ENCODE peak calls at places on chromosomes 6 and 20, in five cellular contexts. K is A549, Y is IMR-90, B is HepG2, A is K562. L is an unnamed sample.

GRCh38 chr6:51855310-51856082 is 231.9 kb downstream of the PKHD1 start:
- DNase-seq in B (peak), A (peak), Y (peak), K (peak), L (no peak)

GRCh38 chr20:47298624-47299023 is 57.9 kb downstream of the ZMYND8 start:
- DNase-seq in B (no peak), Y (no peak), K (no peak), A (no peak), L (no peak)

GRCh38 chr20:53903652-53903987 is 166.8 kb downstream of the BCAS1 start:
- DNase-seq in Y (no peak), K (no peak), B (no peak), A (no peak), L (no peak)

GRCh38 chr6:95091823-95092436 is 485.4 kb upstream of the MANEA start:
- DNase-seq in Y (peak), B (peak), A (no peak), K (peak), L (no peak)

GRCh38 chr6:138085839-138086222 is 21.4 kb downstream of the PERP start:
- DNase-seq in K (no peak), B (peak), Y (no peak), A (no peak), L (no peak)

GRCh38 chr6:56914791-56915658 is 39.9 kb upstream of the BEND6 start:
- DNase-seq in Y (no peak), K (no peak), B (no peak), A (no peak), L (no peak)

GRCh38 chr20:17825949-17826843 is 126.4 kb downstream of the BANF2 start:
- DNase-seq in Y (peak), A (no peak), B (peak), K (no peak), L (no peak)

GRCh38 chr20:62388839-62389600 is 2.1 kb downstream of the RPS21 start:
- DNase-seq in K (no peak), Y (no peak), B (no peak), A (no peak), L (no peak)

GRCh38 chr6:56851541-56852248 is 103.2 kb upstream of the BEND6 start:
- DNase-seq in B (peak), Y (peak), A (no peak), K (peak), L (peak)

GRCh38 chr6:125952764-125953501 is 3.6 kb upstream of the HINT3 start:
- DNase-seq in K (peak), A (no peak), B (peak), Y (peak), L (no peak)

GRCh38 chr6:5132741-5133140 is 47.6 kb downstream of the PPP1R3G start:
- DNase-seq in B (no peak), K (no peak), A (no peak), Y (peak), L (peak)

GRCh38 chr6:107977283-107977682 is 19.3 kb upstream of the SEC63 start:
- DNase-seq in A (no peak), K (peak), B (no peak), Y (peak), L (no peak)

GRCh38 chr6:134176283-134176975 is 124.0 kb upstream of the SLC2A12 start:
- DNase-seq in K (no peak), B (no peak), A (no peak), Y (peak), L (peak)

GRCh38 chr6:10111975-10112374 is 302.9 kb downstream of the TFAP2A start:
- DNase-seq in B (no peak), A (no peak), Y (no peak), K (no peak), L (no peak)

GRCh38 chr20:45878076-45878731 is 2.8 kb upstream of the ZSWIM1 start:
- DNase-seq in K (no peak), A (peak), B (no peak), Y (no peak), L (no peak)

GRCh38 chr20:46111028-46111835 is 6.9 kb upstream of the CD40 start:
- DNase-seq in K (no peak), A (no peak), B (no peak), Y (no peak), L (no peak)

GRCh38 chr6:33453361-33454008 is 891 bp upstream of the ZBTB9 start:
- DNase-seq in K (no peak), Y (no peak), B (no peak), A (peak), L (no peak)

GRCh38 chr20:3759316-3759715 is 8.2 kb downstream of the ADISSP start:
- DNase-seq in B (no peak), Y (no peak), A (no peak), K (no peak), L (no peak)

GRCh38 chr20:61956396-61957342 is 109.0 kb downstream of the TAF4 start:
- DNase-seq in B (peak), K (no peak), A (no peak), Y (peak), L (no peak)

GRCh38 chr6:123904228-123904627 is 100.6 kb downstream of the NKAIN2 start:
- DNase-seq in Y (no peak), A (no peak), B (no peak), K (no peak), L (no peak)

DNA sequence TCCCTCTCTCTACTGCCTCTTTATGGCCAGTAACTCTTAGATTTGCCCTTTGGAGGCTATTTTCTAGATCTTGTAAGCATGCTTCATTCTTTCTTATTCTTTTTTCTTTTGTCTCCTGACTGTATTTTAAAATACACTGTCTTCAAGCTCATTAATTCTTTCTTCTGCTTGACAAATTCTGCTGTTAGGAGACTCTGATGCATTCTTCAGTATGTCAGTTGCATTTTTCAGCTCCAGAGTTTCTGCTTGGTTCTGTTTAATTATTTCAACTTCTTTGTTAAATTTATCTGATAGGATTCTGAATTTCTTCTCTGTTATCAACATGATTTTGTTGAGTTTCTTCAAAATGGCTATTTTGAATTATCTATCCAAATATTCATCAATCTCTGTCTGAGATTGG is 25.0 kb upstream of the SDCBP2 start:
- DNase-seq in K (no peak), B (no peak), A (no peak), Y (no peak), L (no peak)
- TF ChIP-seq MAFK in K (no peak), B (no peak), A (no peak), Y (no peak), L (no peak)

GRCh38 chr6:89970609-89971337 is 76.5 kb downstream of the GJA10 start:
- DNase-seq in A (peak), K (peak), Y (peak), B (peak), L (no peak)
- TF ChIP-seq MAFK in A (no peak), K (no peak), Y (no peak), B (no peak), L (no peak)

GRCh38 chr6:116556814-116557403 is 3.4 kb downstream of the CALHM4 start:
- DNase-seq in A (no peak), Y (no peak), B (no peak), K (no peak), L (no peak)

GRCh38 chr6:116561377-116562018 is 7.9 kb downstream of the CALHM4 start:
- DNase-seq in Y (peak), A (peak), B (peak), K (peak), L (no peak)

GRCh38 chr6:116556065-116556464 is 2.5 kb downstream of the CALHM4 start:
- DNase-seq in B (no peak), Y (peak), K (no peak), A (no peak), L (no peak)

GRCh38 chr6:116560130-116560529 is 6.6 kb downstream of the CALHM4 start:
- DNase-seq in K (no peak), B (no peak), A (no peak), Y (no peak), L (no peak)

DNA sequence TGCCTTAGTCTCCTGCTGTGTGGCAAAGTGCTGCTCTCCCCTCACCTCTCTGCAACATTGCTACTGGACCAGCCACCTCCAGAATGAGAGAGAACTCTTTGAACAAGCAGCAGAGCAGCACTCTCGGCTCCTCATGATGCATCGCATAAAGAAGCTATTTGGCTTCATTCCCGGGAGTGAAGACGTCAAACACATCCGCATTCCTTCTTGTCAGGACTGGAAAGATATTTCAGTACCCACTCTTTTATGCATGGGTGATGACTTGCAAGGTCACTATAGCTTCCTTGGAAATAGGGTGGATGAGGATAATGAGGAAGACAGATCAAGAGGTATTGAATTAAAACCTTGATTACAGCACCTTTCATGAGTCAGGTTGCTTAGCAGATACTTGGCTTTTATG is 4.3 kb downstream of the CALHM4 start:
- DNase-seq in K (peak), Y (peak), B (peak), A (no peak), L (no peak)
- TF ChIP-seq MAFK in K (peak), Y (no peak), B (no peak), A (no peak), L (no peak)

DNA sequence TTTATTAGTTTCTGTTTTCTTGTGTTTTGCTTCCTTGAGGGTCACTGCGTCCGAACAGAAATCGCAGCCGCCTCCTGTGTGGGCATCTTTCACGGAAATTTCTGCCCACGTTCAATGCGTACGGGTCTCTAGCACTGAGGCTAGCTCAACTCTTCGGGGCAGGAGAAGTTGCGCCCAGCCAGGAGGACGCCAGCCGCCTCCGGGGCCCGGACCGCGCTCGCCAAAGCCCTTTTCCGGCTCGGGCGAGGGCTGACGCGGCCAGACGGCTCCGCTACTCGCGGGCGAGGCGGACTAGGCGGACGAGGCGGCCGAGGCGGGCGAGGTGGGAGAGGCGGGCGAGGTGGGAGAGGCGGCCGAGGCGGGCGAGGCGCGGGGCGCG is 845 bp downstream of the TFAP2B start:
- DNase-seq in B (no peak), Y (no peak), K (no peak), A (no peak), L (peak)
- TF ChIP-seq MAFK in B (no peak), Y (no peak), K (no peak), A (no peak), L (no peak)

DNA sequence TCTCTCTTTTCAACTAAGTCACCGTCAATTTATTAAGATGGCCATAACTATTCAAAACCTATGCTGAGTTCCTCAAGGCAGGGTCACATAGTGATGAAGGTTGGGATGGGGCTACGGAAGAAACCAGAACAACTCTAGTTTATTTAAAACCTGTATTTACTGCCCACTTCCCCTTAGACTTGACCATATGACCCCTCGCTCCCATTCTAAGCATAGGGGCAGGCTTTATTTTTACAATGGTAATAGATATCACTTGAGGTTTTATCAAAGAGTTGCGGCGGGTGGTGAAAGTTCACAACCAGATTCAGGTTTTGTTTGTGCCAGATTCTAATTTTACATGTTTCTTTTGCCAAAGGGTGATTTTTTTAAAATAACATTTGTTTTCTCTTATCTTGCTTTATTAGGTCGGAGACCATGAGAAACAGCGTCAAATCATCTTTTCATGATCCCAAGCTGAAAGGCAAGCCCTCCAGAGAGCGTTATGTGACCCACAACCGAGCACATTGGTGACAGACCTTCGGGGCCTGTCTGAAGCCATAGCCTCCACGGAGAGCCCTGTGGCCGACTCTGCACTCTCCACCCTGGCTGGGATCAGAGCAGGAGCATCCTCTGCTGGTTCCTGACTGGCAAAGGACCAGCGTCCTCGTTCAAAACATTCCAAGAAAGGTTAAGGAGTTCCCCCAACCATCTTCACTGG is 5.5 kb downstream of the EDN1 start:
- DNase-seq in Y (no peak), B (no peak), K (peak), A (no peak), L (no peak)
- TF ChIP-seq MAFK in Y (no peak), B (no peak), K (no peak), A (no peak), L (no peak)

GRCh38 chr6:46473866-46474265 is 17.4 kb downstream of the RCAN2 start:
- DNase-seq in A (no peak), K (no peak), Y (peak), B (no peak), L (no peak)
- TF ChIP-seq MAFK in A (no peak), K (no peak), Y (no peak), B (no peak), L (no peak)